ENCODE peak calls at places on chromosome X, in six cellular contexts. A, V, C, P, S and D are unnamed samples.
A peak's percentile ranks its signal among the peaks of the same experiment; 100 is the strongest.

GRCh38 chrX:7318246-7318645 is 170.3 kb upstream of the PUDP start:
- DNase-seq in A (no peak), V (no peak), C (no peak), P (no peak), S (peak; percentile 24), D (no peak)

GRCh38 chrX:41734530-41734929 is 10.5 kb downstream of the GPR82 start:
- DNase-seq in A (peak; percentile 33), V (peak; percentile 1), C (no peak), P (peak; percentile 30), S (peak; percentile 20), D (peak; percentile 3)

GRCh38 chrX:153494541-153495361 is at the start of gene BGN:
- DNase-seq in A (peak; percentile 70), V (no peak), C (no peak), P (no peak), S (peak; percentile 44), D (no peak)

GRCh38 chrX:129698150-129698549 is 40.6 kb upstream of the XPNPEP2 start:
- DNase-seq in A (no peak), V (no peak), C (no peak), P (peak; percentile 9), S (no peak), D (peak; percentile 39)

GRCh38 chrX:139945075-139945474 is 12.2 kb upstream of the ATP11C start:
- DNase-seq in A (no peak), V (no peak), C (no peak), P (no peak), S (no peak), D (no peak)

GRCh38 chrX:105744946-105745345 is 77.4 kb upstream of the NRK start:
- DNase-seq in A (no peak), V (no peak), C (no peak), P (no peak), S (no peak), D (no peak)

GRCh38 chrX:47802589-47802988 is 34.1 kb upstream of the ZNF81 start:
- DNase-seq in A (peak; percentile 10), V (no peak), C (no peak), P (peak; percentile 66), S (peak; percentile 8), D (peak; percentile 61)

GRCh38 chrX:41010188-41010846 is 74.9 kb upstream of the USP9X start:
- DNase-seq in A (peak; percentile 98), V (peak; percentile 66), C (peak; percentile 52), P (peak; percentile 79), S (peak; percentile 88), D (peak; percentile 87)

GRCh38 chrX:9788908-9789307 is 2.7 kb downstream of the SHROOM2 start:
- DNase-seq in A (peak; percentile 76), V (no peak), C (no peak), P (peak; percentile 61), S (peak; percentile 55), D (peak; percentile 68)

GRCh38 chrX:39814391-39814790 is 283.4 kb downstream of the BCOR start:
- DNase-seq in A (peak; percentile 44), V (no peak), C (no peak), P (peak; percentile 38), S (peak; percentile 23), D (no peak)

GRCh38 chrX:53048169-53049126 is at the start of gene GPR173:
- DNase-seq in A (peak; percentile 65), V (no peak), C (no peak), P (no peak), S (peak; percentile 66), D (peak; percentile 3)

GRCh38 chrX:8052909-8053308 is 118.2 kb downstream of the VCX2 start:
- DNase-seq in A (no peak), V (no peak), C (no peak), P (no peak), S (no peak), D (no peak)

GRCh38 chrX:108468486-108468885 is 28.8 kb downstream of the COL4A5 start:
- DNase-seq in A (peak; percentile 37), V (peak; percentile 79), C (peak; percentile 14), P (no peak), S (peak; percentile 71), D (no peak)

GRCh38 chrX:38968817-38969216 is 167.6 kb downstream of the MID1IP1 start:
- DNase-seq in A (no peak), V (no peak), C (no peak), P (no peak), S (no peak), D (no peak)

GRCh38 chrX:123153846-123154335 is 30.2 kb upstream of the GRIA3 start:
- DNase-seq in A (no peak), V (no peak), C (no peak), P (no peak), S (no peak), D (no peak)

GRCh38 chrX:9597361-9598035 is 132.6 kb downstream of the TBL1X start:
- DNase-seq in A (no peak), V (no peak), C (no peak), P (no peak), S (no peak), D (no peak)

GRCh38 chrX:9515464-9515863 is 50.6 kb downstream of the TBL1X start:
- DNase-seq in A (peak; percentile 31), V (no peak), C (no peak), P (no peak), S (no peak), D (no peak)

GRCh38 chrX:63754141-63754859 is 30.7 kb downstream of the ARHGEF9 start:
- DNase-seq in A (peak; percentile 29), V (no peak), C (no peak), P (no peak), S (peak; percentile 15), D (peak; percentile 6)

GRCh38 chrX:43266487-43266886 is 389.6 kb upstream of the MAOA start:
- DNase-seq in A (no peak), V (no peak), C (no peak), P (no peak), S (no peak), D (no peak)

GRCh38 chrX:109393859-109394258 is 88.0 kb downstream of the GUCY2F start:
- DNase-seq in A (peak; percentile 2), V (no peak), C (no peak), P (peak; percentile 2), S (no peak), D (peak; percentile 9)

GRCh38 chrX:68332156-68332823 is 101.0 kb downstream of the OPHN1 start:
- DNase-seq in A (peak; percentile 24), V (peak; percentile 3), C (no peak), P (no peak), S (no peak), D (no peak)

GRCh38 chrX:31508338-31508737 is 436.5 kb upstream of the FTHL17 start:
- DNase-seq in A (peak; percentile 81), V (peak; percentile 32), C (no peak), P (no peak), S (peak; percentile 60), D (peak; percentile 2)

DNA sequence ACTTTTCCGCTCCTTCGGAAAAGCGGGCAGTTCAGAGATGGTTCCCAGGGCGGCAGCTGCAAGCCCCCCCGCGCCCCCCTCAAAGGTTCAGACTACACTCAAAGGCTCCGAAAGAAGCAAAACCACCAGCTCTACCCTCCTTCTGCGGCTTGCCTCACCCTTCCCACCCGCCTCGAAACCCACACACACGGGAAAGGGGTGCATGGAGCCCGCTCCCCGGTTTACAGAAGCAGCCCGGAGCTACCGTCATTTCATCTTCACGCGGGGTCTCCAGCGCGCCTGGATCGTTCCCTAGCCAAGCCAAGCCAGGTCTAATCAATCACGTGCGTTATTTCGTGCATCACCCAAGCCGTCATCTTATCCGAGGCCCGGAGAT is 1.2 kb downstream of the NLGN4X start:
- DNase-seq in A (no peak), V (no peak), C (no peak), P (no peak), S (no peak), D (no peak)
- H3K4me3 ChIP-seq in A (no peak overlapping the region), V (peak overlapping the region; percentile 62), C (no peak overlapping the region), P (no peak overlapping the region), S (no peak overlapping the region), D (no peak overlapping the region)

GRCh38 chrX:12814434-12814833 is 23.2 kb downstream of the PRPS2 start:
- DNase-seq in A (peak; percentile 71), V (peak; percentile 32), C (no peak), P (peak; percentile 59), S (peak; percentile 62), D (peak; percentile 56)
- TF ChIP-seq CTCF in A (peak; percentile 53), V (peak; percentile 49), C (peak; percentile 28), P (peak; percentile 76), S (peak; percentile 60), D (peak; percentile 56)

GRCh38 chrX:74187211-74187610 is 116.8 kb upstream of the ZCCHC13 start:
- DNase-seq in A (no peak), V (peak; percentile 2), C (peak; percentile 3), P (no peak), S (peak; percentile 50), D (no peak)
- H3K4me3 ChIP-seq in A (no peak overlapping the region), V (no peak overlapping the region), C (no peak overlapping the region), P (no peak overlapping the region), S (no peak overlapping the region), D (no peak overlapping the region)

GRCh38 chrX:125132274-125132673 is 187.4 kb upstream of the TEX13C start:
- DNase-seq in A (no peak), V (no peak), C (no peak), P (peak; percentile 37), S (peak; percentile 0), D (peak; percentile 12)
- TF ChIP-seq CTCF in A (no peak), V (peak; percentile 39), C (no peak), P (peak; percentile 43), S (peak; percentile 33), D (peak; percentile 32)

DNA sequence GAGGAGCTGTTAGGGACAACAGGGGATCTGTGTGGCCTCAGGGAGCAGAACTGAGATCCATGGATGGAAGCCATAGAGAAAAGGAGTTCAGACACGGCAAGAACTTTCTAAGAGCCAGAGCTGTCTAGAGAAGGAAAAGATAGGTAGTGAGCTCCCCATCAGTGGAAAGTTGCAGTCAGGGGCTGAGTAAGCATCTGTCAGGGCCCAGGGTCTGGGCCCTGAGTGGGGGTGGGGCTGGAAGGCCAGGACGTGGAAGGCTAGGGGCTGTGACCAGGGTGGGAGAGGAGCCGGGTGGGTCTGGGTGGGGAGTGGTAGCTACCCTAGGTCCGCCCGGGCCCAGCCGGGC is 324 bp upstream of the MSN start:
- DNase-seq in A (no peak), V (no peak), C (no peak), P (no peak), S (no peak), D (no peak)
- H3K4me3 ChIP-seq in A (no peak overlapping the region), V (no peak overlapping the region), C (peak overlapping the region; percentile 72), P (peak overlapping the region; percentile 73), S (no peak overlapping the region), D (no peak overlapping the region)